ENCODE peak calls at places on chromosomes 2 and 18, in ten cellular contexts. One of them, this sample, is unnamed.

GRCh38 chr2:212414699-212415309 is 123.8 kb downstream of the ERBB4 start:
- DNase-seq in heart right ventricle: no peak
- DNase-seq in hepatocyte: peak
- DNase-seq in AG10803: peak
- DNase-seq in A549: no peak
- DNase-seq in kidney epithelial cell: no peak
- DNase-seq in heart left ventricle: no peak
- DNase-seq in fibroblast of mammary gland: peak
- DNase-seq in astrocyte of the spinal cord: peak
- DNase-seq in RWPE2: no peak
- DNase-seq in this sample: peak

GRCh38 chr18:44801796-44802195 is 121.1 kb downstream of the SETBP1 start:
- DNase-seq in heart left ventricle: no peak
- DNase-seq in heart right ventricle: no peak
- DNase-seq in astrocyte of the spinal cord: no peak
- DNase-seq in kidney epithelial cell: no peak
- DNase-seq in fibroblast of mammary gland: no peak
- DNase-seq in RWPE2: no peak
- DNase-seq in hepatocyte: no peak
- DNase-seq in A549: no peak
- DNase-seq in AG10803: no peak
- DNase-seq in this sample: no peak

GRCh38 chr2:16852651-16853050 is 187.0 kb upstream of the CYRIA start:
- DNase-seq in fibroblast of mammary gland: no peak
- DNase-seq in kidney epithelial cell: no peak
- DNase-seq in AG10803: no peak
- DNase-seq in heart left ventricle: no peak
- DNase-seq in hepatocyte: no peak
- DNase-seq in RWPE2: no peak
- DNase-seq in astrocyte of the spinal cord: no peak
- DNase-seq in heart right ventricle: no peak
- DNase-seq in A549: no peak
- DNase-seq in this sample: no peak

GRCh38 chr18:63980896-63981454 is 11.1 kb downstream of the SERPINB8 start:
- DNase-seq in heart left ventricle: no peak
- DNase-seq in AG10803: no peak
- DNase-seq in astrocyte of the spinal cord: no peak
- DNase-seq in kidney epithelial cell: no peak
- DNase-seq in fibroblast of mammary gland: no peak
- DNase-seq in A549: no peak
- DNase-seq in hepatocyte: no peak
- DNase-seq in heart right ventricle: no peak
- DNase-seq in RWPE2: no peak
- DNase-seq in this sample: no peak

GRCh38 chr18:46477425-46478011 is 179.5 kb downstream of the LOXHD1 start:
- DNase-seq in AG10803: no peak
- DNase-seq in astrocyte of the spinal cord: no peak
- DNase-seq in RWPE2: no peak
- DNase-seq in fibroblast of mammary gland: no peak
- DNase-seq in kidney epithelial cell: no peak
- DNase-seq in hepatocyte: no peak
- DNase-seq in heart right ventricle: no peak
- DNase-seq in A549: no peak
- DNase-seq in heart left ventricle: no peak
- DNase-seq in this sample: no peak

GRCh38 chr2:48711343-48711742 is 44.2 kb downstream of the LHCGR start:
- DNase-seq in A549: no peak
- DNase-seq in heart right ventricle: no peak
- DNase-seq in fibroblast of mammary gland: peak
- DNase-seq in astrocyte of the spinal cord: no peak
- DNase-seq in AG10803: no peak
- DNase-seq in RWPE2: no peak
- DNase-seq in kidney epithelial cell: no peak
- DNase-seq in hepatocyte: no peak
- DNase-seq in heart left ventricle: no peak
- DNase-seq in this sample: no peak

GRCh38 chr2:184597571-184597980 is 753 bp upstream of the ZNF804A start:
- DNase-seq in RWPE2: no peak
- DNase-seq in hepatocyte: peak
- DNase-seq in AG10803: peak
- DNase-seq in astrocyte of the spinal cord: peak
- DNase-seq in kidney epithelial cell: no peak
- DNase-seq in heart left ventricle: no peak
- DNase-seq in A549: no peak
- DNase-seq in fibroblast of mammary gland: peak
- DNase-seq in heart right ventricle: no peak
- DNase-seq in this sample: peak

GRCh38 chr2:173982918-173983317 is 17.7 kb upstream of the SP3 start:
- DNase-seq in heart left ventricle: peak
- DNase-seq in AG10803: peak
- DNase-seq in RWPE2: peak
- DNase-seq in fibroblast of mammary gland: peak
- DNase-seq in A549: no peak
- DNase-seq in hepatocyte: no peak
- DNase-seq in kidney epithelial cell: no peak
- DNase-seq in heart right ventricle: peak
- DNase-seq in astrocyte of the spinal cord: peak
- DNase-seq in this sample: peak

GRCh38 chr18:28095631-28096030 is 81.3 kb downstream of the CDH2 start:
- DNase-seq in hepatocyte: no peak
- DNase-seq in AG10803: no peak
- DNase-seq in heart left ventricle: no peak
- DNase-seq in RWPE2: no peak
- DNase-seq in A549: no peak
- DNase-seq in astrocyte of the spinal cord: no peak
- DNase-seq in fibroblast of mammary gland: peak
- DNase-seq in kidney epithelial cell: no peak
- DNase-seq in heart right ventricle: no peak
- DNase-seq in this sample: no peak

GRCh38 chr2:121793816-121794215 is 38.4 kb downstream of the TSN start:
- DNase-seq in kidney epithelial cell: no peak
- DNase-seq in heart left ventricle: no peak
- DNase-seq in A549: no peak
- DNase-seq in fibroblast of mammary gland: no peak
- DNase-seq in hepatocyte: no peak
- DNase-seq in RWPE2: no peak
- DNase-seq in astrocyte of the spinal cord: no peak
- DNase-seq in heart right ventricle: no peak
- DNase-seq in AG10803: no peak
- DNase-seq in this sample: no peak

GRCh38 chr18:66334534-66334933 is 269.4 kb downstream of the CDH19 start:
- DNase-seq in kidney epithelial cell: no peak
- DNase-seq in fibroblast of mammary gland: no peak
- DNase-seq in hepatocyte: no peak
- DNase-seq in A549: no peak
- DNase-seq in AG10803: no peak
- DNase-seq in astrocyte of the spinal cord: no peak
- DNase-seq in RWPE2: no peak
- DNase-seq in heart left ventricle: no peak
- DNase-seq in heart right ventricle: no peak
- DNase-seq in this sample: no peak

GRCh38 chr18:27921392-27921791 is 255.5 kb downstream of the CDH2 start:
- DNase-seq in hepatocyte: no peak
- DNase-seq in RWPE2: no peak
- DNase-seq in heart left ventricle: no peak
- DNase-seq in A549: peak
- DNase-seq in AG10803: no peak
- DNase-seq in kidney epithelial cell: no peak
- DNase-seq in fibroblast of mammary gland: no peak
- DNase-seq in heart right ventricle: no peak
- DNase-seq in astrocyte of the spinal cord: peak
- DNase-seq in this sample: no peak

GRCh38 chr2:205462681-205463345 is 219.5 kb upstream of the NRP2 start:
- DNase-seq in RWPE2: no peak
- DNase-seq in A549: no peak
- DNase-seq in AG10803: peak
- DNase-seq in fibroblast of mammary gland: peak
- DNase-seq in heart left ventricle: no peak
- DNase-seq in astrocyte of the spinal cord: no peak
- DNase-seq in kidney epithelial cell: no peak
- DNase-seq in hepatocyte: no peak
- DNase-seq in heart right ventricle: no peak
- DNase-seq in this sample: no peak

GRCh38 chr2:96092896-96093295 is 23.5 kb downstream of the ADRA2B start:
- DNase-seq in astrocyte of the spinal cord: no peak
- DNase-seq in RWPE2: no peak
- DNase-seq in fibroblast of mammary gland: no peak
- DNase-seq in heart left ventricle: no peak
- DNase-seq in A549: no peak
- DNase-seq in heart right ventricle: no peak
- DNase-seq in kidney epithelial cell: no peak
- DNase-seq in hepatocyte: no peak
- DNase-seq in AG10803: no peak
- DNase-seq in this sample: no peak

GRCh38 chr2:96097441-96097840 is 18.9 kb downstream of the ADRA2B start:
- DNase-seq in A549: no peak
- DNase-seq in fibroblast of mammary gland: no peak
- DNase-seq in AG10803: no peak
- DNase-seq in astrocyte of the spinal cord: no peak
- DNase-seq in heart right ventricle: no peak
- DNase-seq in heart left ventricle: no peak
- DNase-seq in kidney epithelial cell: no peak
- DNase-seq in hepatocyte: no peak
- DNase-seq in RWPE2: no peak
- DNase-seq in this sample: no peak

GRCh38 chr2:96093528-96093927 is 22.8 kb downstream of the ADRA2B start:
- DNase-seq in heart left ventricle: no peak
- DNase-seq in heart right ventricle: no peak
- DNase-seq in AG10803: no peak
- DNase-seq in hepatocyte: no peak
- DNase-seq in fibroblast of mammary gland: no peak
- DNase-seq in kidney epithelial cell: no peak
- DNase-seq in astrocyte of the spinal cord: no peak
- DNase-seq in A549: no peak
- DNase-seq in RWPE2: no peak
- DNase-seq in this sample: no peak

GRCh38 chr2:96092580-96092877 is 23.8 kb downstream of the ADRA2B start:
- DNase-seq in A549: no peak
- DNase-seq in heart left ventricle: no peak
- DNase-seq in hepatocyte: no peak
- DNase-seq in fibroblast of mammary gland: no peak
- DNase-seq in kidney epithelial cell: no peak
- DNase-seq in astrocyte of the spinal cord: no peak
- DNase-seq in AG10803: no peak
- DNase-seq in RWPE2: no peak
- DNase-seq in heart right ventricle: no peak
- DNase-seq in this sample: no peak

DNA sequence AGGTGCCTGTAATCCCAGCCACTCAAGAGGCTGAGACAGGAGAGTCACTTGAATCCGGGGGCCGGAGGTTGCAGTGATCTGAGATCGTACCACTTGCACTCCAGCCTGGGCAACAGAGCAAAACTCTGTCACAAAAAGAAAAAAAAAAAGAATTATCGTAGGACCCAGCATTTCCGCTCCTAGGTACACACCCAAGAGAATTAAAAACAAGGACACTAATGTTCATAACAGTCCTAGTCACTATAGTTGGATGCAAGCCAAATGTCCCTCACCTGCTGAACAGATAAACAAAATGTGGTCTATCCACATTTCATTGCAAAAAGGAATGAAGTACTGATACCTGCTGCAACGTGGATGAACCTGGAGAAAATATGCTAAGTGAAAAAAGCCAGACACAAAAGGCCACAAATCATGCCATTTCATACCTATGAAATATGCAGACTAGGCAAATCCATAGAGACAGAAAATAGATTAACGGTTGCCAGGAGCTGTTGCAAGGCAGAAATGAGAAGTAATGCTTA is 21.2 kb downstream of the ADRA2B start:
- DNase-seq in hepatocyte: no peak
- DNase-seq in heart right ventricle: no peak
- DNase-seq in A549: no peak
- DNase-seq in fibroblast of mammary gland: no peak
- DNase-seq in heart left ventricle: no peak
- DNase-seq in AG10803: no peak
- DNase-seq in RWPE2: no peak
- DNase-seq in astrocyte of the spinal cord: no peak
- DNase-seq in kidney epithelial cell: no peak
- DNase-seq in this sample: no peak
- H3K4me3 ChIP-seq in hepatocyte: no peak
- H3K4me3 ChIP-seq in heart right ventricle: no peak
- H3K4me3 ChIP-seq in A549: no peak
- H3K4me3 ChIP-seq in fibroblast of mammary gland: no peak
- H3K4me3 ChIP-seq in heart left ventricle: no peak
- H3K4me3 ChIP-seq in AG10803: no peak
- H3K4me3 ChIP-seq in RWPE2: no peak
- H3K4me3 ChIP-seq in astrocyte of the spinal cord: no peak
- H3K4me3 ChIP-seq in kidney epithelial cell: no peak
- H3K4me3 ChIP-seq in this sample: no peak

GRCh38 chr2:231245253-231246094 is 47.0 kb downstream of the ARMC9 start:
- DNase-seq in hepatocyte: no peak
- DNase-seq in RWPE2: no peak
- DNase-seq in kidney epithelial cell: no peak
- DNase-seq in astrocyte of the spinal cord: no peak
- DNase-seq in fibroblast of mammary gland: no peak
- DNase-seq in AG10803: no peak
- DNase-seq in heart left ventricle: no peak
- DNase-seq in heart right ventricle: no peak
- DNase-seq in A549: no peak
- DNase-seq in this sample: no peak
- TF ChIP-seq CTCF in hepatocyte: no peak
- TF ChIP-seq CTCF in RWPE2: no peak
- TF ChIP-seq CTCF in kidney epithelial cell: no peak
- TF ChIP-seq CTCF in astrocyte of the spinal cord: no peak
- TF ChIP-seq CTCF in fibroblast of mammary gland: peak
- TF ChIP-seq CTCF in AG10803: no peak
- TF ChIP-seq CTCF in heart left ventricle: no peak
- TF ChIP-seq CTCF in heart right ventricle: peak
- TF ChIP-seq CTCF in A549: no peak
- TF ChIP-seq CTCF in this sample: peak

GRCh38 chr2:172596776-172597175 is 40.9 kb downstream of the PDK1 start:
- DNase-seq in kidney epithelial cell: no peak
- DNase-seq in AG10803: no peak
- DNase-seq in heart right ventricle: no peak
- DNase-seq in A549: no peak
- DNase-seq in hepatocyte: no peak
- DNase-seq in astrocyte of the spinal cord: no peak
- DNase-seq in fibroblast of mammary gland: no peak
- DNase-seq in heart left ventricle: no peak
- DNase-seq in RWPE2: no peak
- DNase-seq in this sample: no peak
- H3K4me3 ChIP-seq in kidney epithelial cell: no peak
- H3K4me3 ChIP-seq in AG10803: no peak
- H3K4me3 ChIP-seq in heart right ventricle: no peak
- H3K4me3 ChIP-seq in A549: no peak
- H3K4me3 ChIP-seq in hepatocyte: no peak
- H3K4me3 ChIP-seq in astrocyte of the spinal cord: no peak
- H3K4me3 ChIP-seq in fibroblast of mammary gland: no peak
- H3K4me3 ChIP-seq in heart left ventricle: no peak
- H3K4me3 ChIP-seq in RWPE2: no peak
- H3K4me3 ChIP-seq in this sample: no peak

DNA sequence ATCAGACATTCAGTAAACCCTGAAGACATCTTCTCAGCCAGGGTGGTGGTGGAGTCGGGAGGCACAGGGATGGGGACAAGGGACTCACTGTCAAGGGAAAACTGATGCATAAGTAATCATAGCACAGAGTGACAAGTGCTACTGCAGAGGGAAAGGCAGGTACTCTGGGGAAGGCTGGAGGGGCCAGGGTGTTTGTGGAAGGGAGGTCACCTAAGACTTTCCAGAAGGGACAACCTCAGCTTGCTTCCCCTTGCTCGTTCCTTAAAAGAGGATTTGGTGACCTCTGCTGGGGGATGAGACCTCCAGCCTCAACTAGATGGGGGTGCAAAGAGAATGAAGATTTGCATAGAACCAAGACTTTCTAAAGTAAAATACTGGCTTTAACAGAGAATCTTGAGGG is 99.5 kb downstream of the SLC4A3 start:
- DNase-seq in fibroblast of mammary gland: no peak
- DNase-seq in A549: no peak
- DNase-seq in AG10803: no peak
- DNase-seq in heart right ventricle: no peak
- DNase-seq in astrocyte of the spinal cord: no peak
- DNase-seq in heart left ventricle: no peak
- DNase-seq in RWPE2: no peak
- DNase-seq in kidney epithelial cell: no peak
- DNase-seq in hepatocyte: no peak
- DNase-seq in this sample: peak
- TF ChIP-seq CTCF in fibroblast of mammary gland: no peak
- TF ChIP-seq CTCF in A549: no peak
- TF ChIP-seq CTCF in AG10803: peak
- TF ChIP-seq CTCF in heart right ventricle: peak
- TF ChIP-seq CTCF in astrocyte of the spinal cord: peak
- TF ChIP-seq CTCF in heart left ventricle: no peak
- TF ChIP-seq CTCF in RWPE2: peak
- TF ChIP-seq CTCF in kidney epithelial cell: no peak
- TF ChIP-seq CTCF in hepatocyte: peak
- TF ChIP-seq CTCF in this sample: peak

This sample was measured in fibroblast of the aortic adventitia.